ENCODE peak calls at places on chromosomes 3 and 15, in four cellular contexts. One of them, this sample, is unnamed.

GRCh38 chr3:119643528-119643927 is 16.9 kb downstream of the POPDC2 start:
- DNase-seq in transverse colon: no peak
- DNase-seq in AG09309: peak
- DNase-seq in lower lobe of right lung: no peak
- DNase-seq in this sample: no peak

GRCh38 chr3:151091685-151092352 is 6.4 kb downstream of the MED12L start:
- DNase-seq in transverse colon: no peak
- DNase-seq in AG09309: no peak
- DNase-seq in lower lobe of right lung: no peak
- DNase-seq in this sample: no peak

GRCh38 chr3:39513801-39514369 is 46.4 kb downstream of the MOBP start:
- DNase-seq in transverse colon: no peak
- DNase-seq in AG09309: no peak
- DNase-seq in lower lobe of right lung: no peak
- DNase-seq in this sample: no peak

GRCh38 chr3:107675233-107675900 is 152.6 kb downstream of the BBX start:
- DNase-seq in transverse colon: no peak
- DNase-seq in AG09309: no peak
- DNase-seq in lower lobe of right lung: no peak
- DNase-seq in this sample: no peak

GRCh38 chr3:126137490-126138130 is 42.8 kb downstream of the ALDH1L1 start:
- DNase-seq in transverse colon: no peak
- DNase-seq in AG09309: no peak
- DNase-seq in lower lobe of right lung: peak
- DNase-seq in this sample: peak

GRCh38 chr3:134796313-134797079 is 1.4 kb downstream of the EPHB1 start:
- DNase-seq in transverse colon: no peak
- DNase-seq in AG09309: no peak
- DNase-seq in lower lobe of right lung: no peak
- DNase-seq in this sample: no peak

GRCh38 chr3:28761380-28761779 is 412.8 kb upstream of the AZI2 start:
- DNase-seq in transverse colon: no peak
- DNase-seq in AG09309: no peak
- DNase-seq in lower lobe of right lung: no peak
- DNase-seq in this sample: no peak

GRCh38 chr3:11567516-11568467 is 75.9 kb downstream of the VGLL4 start:
- DNase-seq in transverse colon: no peak
- DNase-seq in AG09309: no peak
- DNase-seq in lower lobe of right lung: no peak
- DNase-seq in this sample: no peak

GRCh38 chr15:88243895-88244787 is 12.4 kb downstream of the NTRK3 start:
- DNase-seq in transverse colon: no peak
- DNase-seq in AG09309: no peak
- DNase-seq in lower lobe of right lung: no peak
- DNase-seq in this sample: no peak

GRCh38 chr15:85114886-85115285 is 133.2 kb downstream of the PDE8A start:
- DNase-seq in transverse colon: no peak
- DNase-seq in AG09309: no peak
- DNase-seq in lower lobe of right lung: no peak
- DNase-seq in this sample: no peak

GRCh38 chr3:74027121-74027520 is 402.4 kb upstream of the PDZRN3 start:
- DNase-seq in transverse colon: no peak
- DNase-seq in AG09309: no peak
- DNase-seq in lower lobe of right lung: no peak
- DNase-seq in this sample: no peak

GRCh38 chr3:69090021-69090420 is 5.3 kb downstream of the ARL6IP5 start:
- DNase-seq in transverse colon: no peak
- DNase-seq in AG09309: peak
- DNase-seq in lower lobe of right lung: no peak
- DNase-seq in this sample: no peak

GRCh38 chr3:77577264-77577663 is 537.4 kb downstream of the ROBO2 start:
- DNase-seq in transverse colon: no peak
- DNase-seq in AG09309: no peak
- DNase-seq in lower lobe of right lung: no peak
- DNase-seq in this sample: no peak

GRCh38 chr3:124833710-124834332 is 53.3 kb downstream of the ITGB5 start:
- DNase-seq in transverse colon: no peak
- DNase-seq in AG09309: no peak
- DNase-seq in lower lobe of right lung: no peak
- DNase-seq in this sample: no peak

GRCh38 chr15:87873501-87873900 is 383.0 kb downstream of the NTRK3 start:
- DNase-seq in transverse colon: no peak
- DNase-seq in AG09309: no peak
- DNase-seq in lower lobe of right lung: no peak
- DNase-seq in this sample: no peak

GRCh38 chr3:55571216-55571813 is 84.2 kb upstream of the WNT5A start:
- DNase-seq in transverse colon: no peak
- DNase-seq in AG09309: no peak
- DNase-seq in lower lobe of right lung: no peak
- DNase-seq in this sample: no peak

GRCh38 chr3:23648965-23649328 is 156.8 kb upstream of the UBE2E1 start:
- DNase-seq in transverse colon: peak
- DNase-seq in AG09309: no peak
- DNase-seq in lower lobe of right lung: no peak
- DNase-seq in this sample: no peak

GRCh38 chr3:120418866-120419490 is 31.8 kb downstream of the FSTL1 start:
- DNase-seq in transverse colon: peak
- DNase-seq in AG09309: no peak
- DNase-seq in lower lobe of right lung: peak
- DNase-seq in this sample: no peak

GRCh38 chr3:113136529-113136928 is 74.8 kb upstream of the BOC start:
- DNase-seq in transverse colon: no peak
- DNase-seq in AG09309: no peak
- DNase-seq in lower lobe of right lung: no peak
- DNase-seq in this sample: no peak

GRCh38 chr3:50961361-50961760 is 286.6 kb downstream of the DOCK3 start:
- DNase-seq in transverse colon: no peak
- DNase-seq in AG09309: no peak
- DNase-seq in lower lobe of right lung: no peak
- DNase-seq in this sample: no peak

GRCh38 chr15:83250766-83251165 is 33.7 kb downstream of the BNC1 start:
- DNase-seq in transverse colon: no peak
- DNase-seq in AG09309: no peak
- DNase-seq in lower lobe of right lung: no peak
- DNase-seq in this sample: no peak

GRCh38 chr3:128369881-128370642 is 96.6 kb downstream of the DNAJB8 start:
- DNase-seq in transverse colon: no peak
- DNase-seq in AG09309: no peak
- DNase-seq in lower lobe of right lung: peak
- DNase-seq in this sample: no peak

GRCh38 chr15:78292219-78292618 is 7.2 kb downstream of the SKIC8 start:
- DNase-seq in transverse colon: no peak
- DNase-seq in AG09309: no peak
- DNase-seq in lower lobe of right lung: no peak
- DNase-seq in this sample: no peak

GRCh38 chr15:25057574-25057973 is 102.8 kb downstream of the SNRPN start:
- DNase-seq in transverse colon: no peak
- DNase-seq in AG09309: no peak
- DNase-seq in lower lobe of right lung: peak
- DNase-seq in this sample: no peak

GRCh38 chr3:59545369-59545768 is 495.5 kb upstream of the CFAP20DC start:
- DNase-seq in transverse colon: no peak
- DNase-seq in AG09309: no peak
- DNase-seq in lower lobe of right lung: no peak
- DNase-seq in this sample: no peak

GRCh38 chr3:139686624-139687023 is 8.9 kb upstream of the NMNAT3 start:
- DNase-seq in transverse colon: no peak
- DNase-seq in AG09309: no peak
- DNase-seq in lower lobe of right lung: no peak
- DNase-seq in this sample: no peak

GRCh38 chr15:73146419-73146818 is 94.2 kb downstream of the NEO1 start:
- DNase-seq in transverse colon: no peak
- DNase-seq in AG09309: no peak
- DNase-seq in lower lobe of right lung: no peak
- DNase-seq in this sample: no peak

GRCh38 chr3:36944641-36945270 is at the start of gene TRANK1:
- DNase-seq in transverse colon: peak
- DNase-seq in AG09309: no peak
- DNase-seq in lower lobe of right lung: peak
- DNase-seq in this sample: peak

GRCh38 chr15:74320358-74321247 is 46.8 kb downstream of the CYP11A1 start:
- DNase-seq in transverse colon: peak
- DNase-seq in AG09309: no peak
- DNase-seq in lower lobe of right lung: no peak
- DNase-seq in this sample: peak

GRCh38 chr15:81011593-81011992 is 10.9 kb downstream of the TLNRD1 start:
- DNase-seq in transverse colon: no peak
- DNase-seq in AG09309: no peak
- DNase-seq in lower lobe of right lung: no peak
- DNase-seq in this sample: no peak

GRCh38 chr3:88188436-88188835 is 38.7 kb downstream of the C3orf38 start:
- DNase-seq in transverse colon: no peak
- DNase-seq in AG09309: no peak
- DNase-seq in lower lobe of right lung: no peak
- DNase-seq in this sample: no peak

GRCh38 chr3:178532414-178532813 is 3.8 kb upstream of the KCNMB2 start:
- DNase-seq in transverse colon: no peak
- DNase-seq in AG09309: no peak
- DNase-seq in lower lobe of right lung: no peak
- DNase-seq in this sample: no peak

GRCh38 chr3:155634121-155634719 is 110.7 kb downstream of the PLCH1 start:
- DNase-seq in transverse colon: no peak
- DNase-seq in AG09309: no peak
- DNase-seq in lower lobe of right lung: no peak
- DNase-seq in this sample: no peak

GRCh38 chr15:94312946-94313345 is 81.6 kb downstream of the MCTP2 start:
- DNase-seq in transverse colon: no peak
- DNase-seq in AG09309: no peak
- DNase-seq in lower lobe of right lung: no peak
- DNase-seq in this sample: no peak

GRCh38 chr3:14678015-14678503 is 3.1 kb downstream of the C3orf20 start:
- DNase-seq in transverse colon: no peak
- DNase-seq in AG09309: no peak
- DNase-seq in lower lobe of right lung: no peak
- DNase-seq in this sample: no peak

GRCh38 chr3:191688756-191689433 is 227.9 kb downstream of the PYDC2 start:
- DNase-seq in transverse colon: no peak
- DNase-seq in AG09309: no peak
- DNase-seq in lower lobe of right lung: no peak
- DNase-seq in this sample: no peak

GRCh38 chr3:74787008-74787407 is 172.5 kb upstream of the CNTN3 start:
- DNase-seq in transverse colon: no peak
- DNase-seq in AG09309: no peak
- DNase-seq in lower lobe of right lung: no peak
- DNase-seq in this sample: no peak

GRCh38 chr3:182896553-182896952 is 83.8 kb downstream of the DCUN1D1 start:
- DNase-seq in transverse colon: no peak
- DNase-seq in AG09309: no peak
- DNase-seq in lower lobe of right lung: no peak
- DNase-seq in this sample: no peak
- TF ChIP-seq CTCF in transverse colon: no peak
- TF ChIP-seq CTCF in AG09309: no peak
- TF ChIP-seq CTCF in lower lobe of right lung: no peak
- TF ChIP-seq CTCF in this sample: no peak

GRCh38 chr15:59456114-59456513 is 18.1 kb downstream of the FAM81A start:
- DNase-seq in transverse colon: peak
- DNase-seq in AG09309: no peak
- DNase-seq in lower lobe of right lung: peak
- DNase-seq in this sample: no peak

GRCh38 chr15:59461521-59461920 is 23.5 kb downstream of the FAM81A start:
- DNase-seq in transverse colon: no peak
- DNase-seq in AG09309: no peak
- DNase-seq in lower lobe of right lung: no peak
- DNase-seq in this sample: no peak

GRCh38 chr15:59453474-59454215 is 15.7 kb downstream of the FAM81A start:
- DNase-seq in transverse colon: no peak
- DNase-seq in AG09309: no peak
- DNase-seq in lower lobe of right lung: no peak
- DNase-seq in this sample: no peak

DNA sequence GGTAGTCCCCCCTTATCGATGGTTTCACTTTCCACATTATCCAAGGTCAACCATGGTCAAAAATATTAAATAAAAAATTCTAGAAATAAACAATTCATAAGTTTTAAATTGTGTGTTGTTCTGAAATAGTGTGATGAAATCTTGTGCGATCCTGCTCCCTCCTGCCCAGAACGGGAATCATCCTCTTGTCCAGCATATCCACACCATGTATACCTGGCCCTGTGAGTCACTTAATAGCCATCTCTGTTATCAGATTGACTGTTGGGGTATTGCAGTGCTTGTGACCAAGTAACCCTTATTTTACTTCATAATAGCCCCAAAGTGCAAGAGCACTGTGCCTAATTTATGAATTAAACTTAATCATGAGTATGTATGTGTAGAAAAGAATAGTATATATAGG is 19.1 kb downstream of the FAM81A start:
- DNase-seq in transverse colon: no peak
- DNase-seq in AG09309: no peak
- DNase-seq in lower lobe of right lung: no peak
- DNase-seq in this sample: no peak
- TF ChIP-seq CTCF in transverse colon: no peak
- TF ChIP-seq CTCF in AG09309: no peak
- TF ChIP-seq CTCF in lower lobe of right lung: no peak
- TF ChIP-seq CTCF in this sample: no peak

GRCh38 chr3:72998489-72998888 is 1.9 kb downstream of the PPP4R2 start:
- DNase-seq in transverse colon: no peak
- DNase-seq in AG09309: no peak
- DNase-seq in lower lobe of right lung: no peak
- DNase-seq in this sample: no peak

GRCh38 chr3:72996473-72997333 is at the start of gene PPP4R2:
- DNase-seq in transverse colon: peak
- DNase-seq in AG09309: peak
- DNase-seq in lower lobe of right lung: peak
- DNase-seq in this sample: peak

GRCh38 chr3:72995337-72995736 is 1.3 kb upstream of the PPP4R2 start:
- DNase-seq in transverse colon: peak
- DNase-seq in AG09309: no peak
- DNase-seq in lower lobe of right lung: no peak
- DNase-seq in this sample: peak

GRCh38 chr3:72996121-72996472 is 514 bp upstream of the PPP4R2 start:
- DNase-seq in transverse colon: peak
- DNase-seq in AG09309: no peak
- DNase-seq in lower lobe of right lung: peak
- DNase-seq in this sample: peak

DNA sequence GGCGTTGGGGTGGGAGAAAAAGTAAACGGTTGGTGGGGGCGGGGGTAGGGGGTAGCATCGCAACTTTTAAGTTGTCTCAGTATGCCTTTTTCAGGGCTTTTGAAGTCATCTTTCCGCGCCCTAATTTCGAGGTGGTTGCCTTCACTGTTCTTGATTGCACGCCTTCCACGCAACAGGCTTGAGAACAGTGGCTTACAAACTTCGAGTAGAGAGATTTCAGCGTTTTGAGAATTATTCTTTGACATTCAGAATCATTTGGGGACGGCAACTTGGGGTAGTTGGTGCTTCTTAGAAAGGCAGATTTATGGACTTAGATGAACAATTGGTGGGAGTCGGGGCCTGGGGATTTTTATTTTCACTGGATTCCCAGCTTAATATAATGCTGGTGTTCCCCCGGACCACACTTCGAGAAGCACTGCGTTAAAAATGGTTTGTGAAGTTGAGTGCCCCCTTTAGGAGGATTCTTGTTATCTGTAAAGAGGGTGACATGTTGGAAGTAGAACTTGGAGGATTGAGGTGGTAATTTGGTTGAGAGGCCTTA is 880 bp downstream of the PPP4R2 start:
- DNase-seq in transverse colon: peak
- DNase-seq in AG09309: peak
- DNase-seq in lower lobe of right lung: no peak
- DNase-seq in this sample: no peak
- TF ChIP-seq CTCF in transverse colon: peak
- TF ChIP-seq CTCF in AG09309: peak
- TF ChIP-seq CTCF in lower lobe of right lung: peak
- TF ChIP-seq CTCF in this sample: peak

GRCh38 chr3:115380883-115381572 is 233.9 kb upstream of the ZBTB20 start:
- DNase-seq in transverse colon: no peak
- DNase-seq in AG09309: no peak
- DNase-seq in lower lobe of right lung: no peak
- DNase-seq in this sample: no peak
- TF ChIP-seq CTCF in transverse colon: no peak
- TF ChIP-seq CTCF in AG09309: no peak
- TF ChIP-seq CTCF in lower lobe of right lung: no peak
- TF ChIP-seq CTCF in this sample: no peak

This sample was measured in uterus.